ENCODE peak calls at places on chromosomes 13 and 19, in nine cellular contexts. M is pancreas; V is psoas muscle; U is H9; I is CD8-positive, alpha-beta T cell; W is K562; Z is mammary epithelial cell; R is ovary; F is uterus. S is an unnamed sample.

GRCh38 chr13:53466576-53466975 is 438.0 kb downstream of the OLFM4 start:
- DNase-seq in M (no peak), V (no peak), U (no peak), I (no peak), W (no peak), Z (no peak), R (no peak), F (no peak), S (no peak)

GRCh38 chr13:101398920-101399319 is 17.4 kb downstream of the NALCN start:
- DNase-seq in M (no peak), V (no peak), U (no peak), I (no peak), W (no peak), Z (peak; percentile 75), R (no peak), F (no peak), S (no peak)

GRCh38 chr13:114097504-114097892 is 34.9 kb downstream of the RASA3 start:
- DNase-seq in M (no peak), V (no peak), U (no peak), I (no peak), W (no peak), Z (no peak), R (no peak), F (peak; percentile 9), S (no peak)

GRCh38 chr19:32976223-32976805 is 4.3 kb downstream of the FAAP24 start:
- DNase-seq in M (peak; percentile 48), V (peak; percentile 77), U (peak; percentile 60), I (peak; percentile 60), W (peak; percentile 81), Z (peak; percentile 35), R (peak; percentile 66), F (peak; percentile 66), S (peak; percentile 69)

GRCh38 chr19:55549500-55550320 is 4.4 kb upstream of the SBK3 start:
- DNase-seq in M (no peak), V (peak; percentile 91), U (peak; percentile 67), I (no peak), W (no peak), Z (peak; percentile 65), R (no peak), F (no peak), S (no peak)

GRCh38 chr19:9953802-9954542 is 17.7 kb upstream of the OLFM2 start:
- DNase-seq in M (no peak), V (no peak), U (no peak), I (no peak), W (no peak), Z (no peak), R (no peak), F (no peak), S (no peak)

GRCh38 chr19:40026597-40026970 is 29.4 kb downstream of the ZNF780B start:
- DNase-seq in M (no peak), V (no peak), U (no peak), I (no peak), W (no peak), Z (no peak), R (no peak), F (no peak), S (no peak)

GRCh38 chr13:32903720-32904119 is 112.5 kb upstream of the KL start:
- DNase-seq in M (no peak), V (no peak), U (no peak), I (no peak), W (no peak), Z (no peak), R (no peak), F (no peak), S (no peak)

GRCh38 chr19:38792250-38793111 is 3.5 kb downstream of the LGALS7B start:
- DNase-seq in M (no peak), V (peak; percentile 78), U (peak; percentile 77), I (peak; percentile 9), W (no peak), Z (no peak), R (no peak), F (no peak), S (no peak)

GRCh38 chr13:34967851-34968562 is 25.9 kb downstream of the NBEA start:
- DNase-seq in M (no peak), V (no peak), U (no peak), I (no peak), W (no peak), Z (peak; percentile 62), R (no peak), F (no peak), S (no peak)

GRCh38 chr19:10868872-10869547 is 2.3 kb upstream of the CARM1 start:
- DNase-seq in M (peak; percentile 48), V (no peak), U (no peak), I (no peak), W (no peak), Z (no peak), R (no peak), F (no peak), S (no peak)

DNA sequence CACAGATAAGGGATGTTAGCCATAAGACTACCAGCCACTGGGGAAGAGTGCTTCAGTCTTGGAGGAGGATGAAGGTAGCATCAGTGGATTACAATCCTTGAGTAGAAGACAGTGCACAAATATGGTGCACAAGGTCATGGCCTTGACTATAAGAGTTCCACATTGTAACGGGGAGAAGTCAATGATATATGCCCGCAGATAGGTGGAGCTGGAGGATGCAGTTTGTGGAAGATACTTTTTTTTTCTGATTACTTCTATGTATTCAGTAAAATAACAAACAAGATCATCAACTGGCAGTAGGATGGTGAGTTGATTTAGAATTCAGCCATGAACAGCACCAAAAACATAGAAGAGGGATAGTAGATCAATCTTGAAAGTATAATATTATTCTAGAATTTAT is 926.8 kb upstream of the MIR17HG start:
- DNase-seq in M (no peak), V (no peak), U (no peak), I (no peak), W (no peak), Z (no peak), R (no peak), F (no peak), S (no peak)
- TF ChIP-seq CTCF in M (no peak), V (no peak), U (peak; percentile 49), I (no peak), W (no peak), Z (no peak), R (no peak), F (no peak), S (no peak)

GRCh38 chr19:1270854-1271527 is 1.9 kb downstream of the CIRBP start:
- DNase-seq in M (peak; percentile 47), V (no peak), U (no peak), I (no peak), W (peak; percentile 62), Z (no peak), R (peak; percentile 53), F (no peak), S (no peak)

GRCh38 chr19:1273263-1274041 is 1.9 kb upstream of the FAM174C start:
- DNase-seq in M (no peak), V (peak; percentile 73), U (no peak), I (no peak), W (peak; percentile 39), Z (no peak), R (peak; percentile 49), F (no peak), S (no peak)

GRCh38 chr19:1270168-1270853 is 1.2 kb downstream of the CIRBP start:
- DNase-seq in M (no peak), V (peak; percentile 80), U (no peak), I (no peak), W (peak; percentile 28), Z (no peak), R (no peak), F (no peak), S (no peak)

GRCh38 chr19:1272423-1273262 is 2.7 kb upstream of the FAM174C start:
- DNase-seq in M (peak; percentile 41), V (no peak), U (no peak), I (no peak), W (peak; percentile 58), Z (no peak), R (no peak), F (no peak), S (no peak)

DNA sequence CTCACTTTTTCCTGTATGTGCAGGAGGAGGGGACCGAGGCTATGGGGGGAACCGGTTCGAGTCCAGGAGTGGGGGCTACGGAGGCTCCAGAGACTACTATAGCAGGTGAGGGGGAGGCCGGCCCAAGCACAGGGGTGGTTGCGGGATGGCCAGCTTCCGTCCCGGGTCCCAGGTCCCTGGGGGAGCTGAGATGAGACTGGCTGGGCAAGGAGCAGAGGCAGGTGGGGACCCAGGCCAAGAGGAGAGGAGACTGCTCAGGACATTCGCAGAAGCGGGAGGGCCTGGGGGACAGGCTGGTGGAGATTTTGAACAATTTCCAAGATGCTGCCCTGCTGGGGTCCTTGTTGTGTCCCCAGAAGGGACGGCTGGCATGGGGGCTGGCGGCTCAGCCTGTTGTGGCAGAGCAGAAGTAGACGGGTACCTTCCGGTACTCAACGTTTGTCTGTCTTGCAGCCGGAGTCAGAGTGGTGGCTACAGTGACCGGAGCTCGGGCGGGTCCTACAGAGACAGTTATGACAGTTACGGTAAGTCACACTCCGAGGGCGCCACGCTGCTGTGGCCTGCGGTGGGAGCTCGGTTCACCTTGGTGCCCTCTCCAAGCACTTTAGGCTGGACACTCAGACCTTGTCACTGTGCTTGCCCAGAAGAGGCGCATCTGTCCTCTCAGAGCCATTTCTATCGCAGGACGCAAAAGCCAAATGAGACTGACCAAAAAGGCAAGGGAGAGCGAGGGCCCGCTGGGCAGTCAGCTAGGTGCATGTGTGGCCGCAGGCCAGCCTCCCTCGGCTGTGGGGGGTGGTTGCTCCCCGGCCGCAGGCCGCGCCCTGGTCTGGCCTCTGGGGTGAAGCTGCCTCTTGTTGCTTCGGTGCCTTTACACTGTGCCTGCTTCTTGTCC is 2.6 kb downstream of the CIRBP start:
- DNase-seq in M (peak; percentile 40), V (peak; percentile 75), U (no peak), I (no peak), W (peak; percentile 79), Z (no peak), R (peak; percentile 49), F (peak; percentile 43), S (no peak)
- H3K4me1 ChIP-seq in M (peaks cover 50% of the 10 kb centered on the region), V (peaks cover 77% of the 10 kb centered on the region), U (no peaks in the 10 kb centered on the region), I (peaks cover 85% of the 10 kb centered on the region), W (peaks cover 98% of the 10 kb centered on the region), Z (peaks cover 54% of the 10 kb centered on the region), R (peaks cover 40% of the 10 kb centered on the region), F (peaks cover 29% of the 10 kb centered on the region), S (peaks cover 80% of the 10 kb centered on the region)

GRCh38 chr13:23739597-23739996 is 149.6 kb downstream of the MIPEP start:
- DNase-seq in M (no peak), V (no peak), U (no peak), I (no peak), W (no peak), Z (no peak), R (no peak), F (no peak), S (no peak)
- H3K27ac ChIP-seq in M (no peak overlapping the region), V (no peak overlapping the region), U (no peak overlapping the region), I (no peak overlapping the region), W (no peak overlapping the region), Z (no peak overlapping the region), R (no peak overlapping the region), F (no peak overlapping the region), S (no peak overlapping the region)

DNA sequence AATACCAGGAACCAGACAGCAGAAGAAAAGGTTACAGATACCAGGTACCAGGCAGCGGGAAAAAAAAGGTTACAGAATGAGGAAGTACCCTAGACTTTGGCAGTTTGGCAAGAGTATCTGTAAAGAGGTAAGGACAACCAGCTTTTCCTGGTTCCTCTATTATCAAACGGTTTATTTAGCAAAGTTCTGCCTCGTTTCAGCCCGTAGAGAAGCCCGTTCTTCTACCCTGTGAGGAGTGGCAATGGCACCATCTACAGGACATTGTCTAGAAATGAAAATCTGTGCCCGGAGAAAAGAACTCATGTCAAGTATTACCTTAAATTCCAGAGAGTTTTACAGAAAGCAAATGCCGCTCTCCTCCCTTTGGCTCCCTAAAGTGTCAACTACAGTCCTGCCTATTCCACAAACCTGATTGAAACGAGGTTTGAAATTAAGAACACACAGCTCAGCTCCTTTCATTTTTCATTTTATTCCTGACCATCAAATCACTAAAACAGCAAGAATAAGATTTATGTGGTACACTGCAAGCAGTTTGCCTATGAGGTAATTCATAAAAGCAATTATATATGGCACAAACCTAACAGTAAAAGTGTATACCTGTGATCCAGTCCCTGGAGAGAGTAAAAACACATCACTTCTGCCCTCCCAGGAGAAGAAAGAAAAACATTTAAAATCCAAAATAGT is 226.3 kb downstream of the SLC7A1 start:
- DNase-seq in M (no peak), V (no peak), U (peak; percentile 36), I (no peak), W (peak; percentile 18), Z (peak; percentile 25), R (no peak), F (no peak), S (no peak)
- TF ChIP-seq CTCF in M (no peak), V (peak; percentile 40), U (peak; percentile 73), I (no peak), W (peak; percentile 20), Z (peak; percentile 39), R (no peak), F (peak; percentile 46), S (no peak)

S was measured in heart right ventricle.